ENCODE peak calls at places on chromosomes 4 and X, in six cellular contexts. E, H, W, K, B and Z are unnamed samples.
A peak's percentile ranks its signal among the peaks of the same experiment; 100 is the strongest.

GRCh38 chrX:77785400-77785745 is 643 bp downstream of the ATRX start:
- DNase-seq in E (peak; percentile 24), H (no peak), W (no peak), K (no peak), B (no peak), Z (no peak)

GRCh38 chr4:139550724-139551429 is 5.1 kb downstream of the SETD7 start:
- DNase-seq in E (no peak), H (no peak), W (no peak), K (no peak), B (no peak), Z (no peak)

GRCh38 chrX:105837227-105837626 is 14.9 kb downstream of the NRK start:
- DNase-seq in E (no peak), H (no peak), W (no peak), K (no peak), B (no peak), Z (no peak)

GRCh38 chr4:24794111-24794860 is 1.1 kb upstream of the SOD3 start:
- DNase-seq in E (no peak), H (no peak), W (no peak), K (no peak), B (no peak), Z (no peak)

GRCh38 chrX:10608099-10608498 is 12.3 kb downstream of the MID1 start:
- DNase-seq in E (no peak), H (no peak), W (no peak), K (no peak), B (no peak), Z (no peak)

GRCh38 chr4:154984616-154985015 is 203.5 kb downstream of the RBM46 start:
- DNase-seq in E (no peak), H (no peak), W (no peak), K (no peak), B (no peak), Z (no peak)

GRCh38 chr4:22596384-22596783 is 80.5 kb upstream of the ADGRA3 start:
- DNase-seq in E (no peak), H (no peak), W (no peak), K (no peak), B (no peak), Z (no peak)

GRCh38 chrX:127708155-127708554 is 344.0 kb downstream of the ACTRT1 start:
- DNase-seq in E (no peak), H (no peak), W (no peak), K (no peak), B (no peak), Z (no peak)

GRCh38 chr4:142264961-142265360 is 581.1 kb downstream of the INPP4B start:
- DNase-seq in E (no peak), H (no peak), W (no peak), K (no peak), B (no peak), Z (no peak)

GRCh38 chr4:42296196-42296595 is 101.1 kb upstream of the SHISA3 start:
- DNase-seq in E (no peak), H (no peak), W (no peak), K (no peak), B (no peak), Z (no peak)

GRCh38 chrX:151982217-151982616 is 7.7 kb upstream of the GABRE start:
- DNase-seq in E (no peak), H (no peak), W (peak; percentile 78), K (no peak), B (no peak), Z (no peak)
- H3K9me3 ChIP-seq in E (no peaks in the 10 kb centered on the region), H (no peaks in the 10 kb centered on the region), W (no peaks in the 10 kb centered on the region), K (no peaks in the 10 kb centered on the region), B (no peaks in the 10 kb centered on the region), Z (no peaks in the 10 kb centered on the region)

GRCh38 chr4:7134737-7135388 is 57.5 kb upstream of the SORCS2 start:
- DNase-seq in E (no peak), H (no peak), W (no peak), K (no peak), B (no peak), Z (no peak)
- TF ChIP-seq ZNF274 in E (no peak), H (no peak), W (no peak), K (no peak), B (no peak), Z (no peak)

GRCh38 chrX:109841257-109841656 is 108.2 kb upstream of the ACSL4 start:
- DNase-seq in E (no peak), H (no peak), W (no peak), K (no peak), B (no peak), Z (no peak)

GRCh38 chrX:109843963-109844751 is 111.1 kb upstream of the ACSL4 start:
- DNase-seq in E (no peak), H (no peak), W (no peak), K (no peak), B (no peak), Z (no peak)

GRCh38 chrX:109840585-109840984 is 107.5 kb upstream of the ACSL4 start:
- DNase-seq in E (peak; percentile 47), H (peak; percentile 21), W (peak; percentile 17), K (no peak), B (no peak), Z (no peak)

GRCh38 chrX:109841869-109842579 is 109.0 kb upstream of the ACSL4 start:
- DNase-seq in E (peak; percentile 22), H (no peak), W (no peak), K (no peak), B (no peak), Z (no peak)

GRCh38 chrX:109842611-109843010 is 109.6 kb upstream of the ACSL4 start:
- DNase-seq in E (no peak), H (no peak), W (no peak), K (no peak), B (no peak), Z (no peak)
- H3K9me3 ChIP-seq in E (no peaks in the 10 kb centered on the region), H (no peaks in the 10 kb centered on the region), W (no peaks in the 10 kb centered on the region), K (no peaks in the 10 kb centered on the region), B (no peaks in the 10 kb centered on the region), Z (no peaks in the 10 kb centered on the region)

GRCh38 chr4:173492315-173492714 is 37.7 kb downstream of the HAND2 start:
- DNase-seq in E (no peak), H (no peak), W (no peak), K (no peak), B (no peak), Z (no peak)

GRCh38 chr4:173490817-173491518 is 39.1 kb downstream of the HAND2 start:
- DNase-seq in E (no peak), H (no peak), W (peak; percentile 68), K (no peak), B (no peak), Z (no peak)

GRCh38 chr4:173498023-173498422 is 32.0 kb downstream of the HAND2 start:
- DNase-seq in E (no peak), H (no peak), W (no peak), K (no peak), B (no peak), Z (no peak)

GRCh38 chr4:173493041-173493440 is 37.0 kb downstream of the HAND2 start:
- DNase-seq in E (no peak), H (no peak), W (no peak), K (no peak), B (no peak), Z (no peak)

DNA sequence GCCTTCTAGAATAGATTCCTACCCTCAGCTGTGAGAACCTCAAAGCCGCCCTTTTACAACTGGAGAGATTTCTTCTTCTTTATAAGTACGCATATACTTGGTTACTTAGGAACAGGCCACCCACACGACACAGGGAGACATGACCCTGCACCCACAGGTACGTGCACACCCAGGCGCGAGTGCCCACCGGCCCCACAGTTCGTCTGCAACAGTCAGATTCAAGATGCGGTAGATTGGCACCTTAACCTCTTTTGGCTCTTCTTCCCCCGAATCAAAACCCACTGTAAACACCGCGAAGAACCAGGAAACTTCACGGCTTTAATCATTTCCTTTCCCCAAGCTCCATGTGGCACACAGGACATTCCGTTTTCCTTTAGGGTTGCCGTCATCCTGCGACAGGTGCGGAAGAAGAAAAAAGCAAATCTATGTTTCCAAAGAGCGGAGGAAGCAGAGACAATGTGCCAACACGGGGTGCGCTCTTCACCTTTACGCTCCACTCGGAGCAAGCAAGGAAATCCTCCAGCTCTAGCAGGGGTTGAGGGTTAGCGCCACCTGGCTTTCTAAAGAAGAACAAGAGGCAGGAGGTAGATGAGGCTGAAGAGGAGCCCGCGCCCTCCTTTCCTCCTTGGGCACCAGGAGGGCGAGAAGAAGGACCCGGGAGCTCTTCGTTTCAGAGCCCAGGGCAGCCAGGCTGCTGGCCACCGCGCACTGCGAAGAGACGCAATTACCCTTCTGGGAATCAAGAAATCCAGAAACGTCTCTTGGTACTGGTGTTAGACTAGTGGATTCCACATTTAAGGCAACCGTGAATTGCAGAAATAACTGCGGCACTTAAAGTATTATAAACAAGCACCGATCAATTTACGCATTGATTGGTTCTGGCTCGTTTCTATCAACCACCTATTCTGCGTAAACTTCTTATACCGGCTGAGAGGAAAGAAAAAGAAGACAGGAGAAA is 35.7 kb downstream of the HAND2 start:
- DNase-seq in E (peak; percentile 32), H (peak; percentile 72), W (peak; percentile 66), K (peak; percentile 64), B (peak; percentile 27), Z (no peak)
- TF ChIP-seq ZNF274 in E (no peak), H (no peak), W (no peak), K (no peak), B (no peak), Z (no peak)

DNA sequence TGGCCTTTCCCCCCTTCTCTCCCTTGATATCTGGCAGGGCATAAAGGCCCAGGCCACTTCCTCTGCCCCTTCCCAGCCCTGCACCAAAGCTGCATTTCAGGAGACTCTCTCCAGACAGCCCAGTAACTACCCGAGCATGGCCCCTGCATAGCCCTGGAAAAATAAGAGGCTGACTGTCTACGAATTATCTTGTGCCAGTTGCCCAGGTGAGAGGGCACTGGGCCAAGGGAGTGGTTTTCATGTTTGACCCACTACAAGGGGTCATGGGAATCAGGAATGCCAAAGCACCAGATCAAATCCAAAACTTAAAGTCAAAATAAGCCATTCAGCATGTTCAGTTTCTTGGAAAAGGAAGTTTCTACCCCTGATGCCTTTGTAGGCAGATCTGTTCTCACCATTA is 183.8 kb downstream of the AR start:
- DNase-seq in E (no peak), H (no peak), W (no peak), K (no peak), B (no peak), Z (no peak)
- H3K9me3 ChIP-seq in E (no peaks in the 10 kb centered on the region), H (no peaks in the 10 kb centered on the region), W (peaks cover 11% of the 10 kb centered on the region), K (no peaks in the 10 kb centered on the region), B (no peaks in the 10 kb centered on the region), Z (no peaks in the 10 kb centered on the region)